ENCODE peak calls at places on chromosomes 1 and 21, in six cellular contexts. U, J, A, H, M and L are unnamed samples. For H3K27me3, the result is how much of the 10 kb centered on the place peaks cover.

GRCh38 chr1:218665216-218665615 is 320.1 kb downstream of the TGFB2 start:
- DNase-seq in U (no peak), J (peak), A (no peak), M (peak), H (peak), L (no peak)

GRCh38 chr1:232922475-232922874 is 27.9 kb upstream of the NTPCR start:
- DNase-seq in U (no peak), H (no peak), M (no peak), A (no peak), J (no peak), L (no peak)

GRCh38 chr21:40793057-40793456 is 53.9 kb downstream of the DSCAM start:
- DNase-seq in A (no peak), J (no peak), M (no peak), U (no peak), H (no peak), L (no peak)

GRCh38 chr1:21818661-21819060 is 6.6 kb downstream of the LDLRAD2 start:
- DNase-seq in U (peak), M (peak), H (no peak), J (peak), A (peak), L (no peak)

GRCh38 chr1:68093737-68094136 is 43.3 kb upstream of the DIRAS3 start:
- DNase-seq in M (no peak), H (no peak), J (no peak), A (no peak), U (no peak), L (no peak)

GRCh38 chr21:42337276-42337675 is 13.5 kb downstream of the TFF2 start:
- DNase-seq in U (no peak), M (no peak), H (no peak), A (no peak), J (no peak), L (no peak)

GRCh38 chr1:75625795-75626194 is 14.9 kb upstream of the SLC44A5 start:
- DNase-seq in A (no peak), U (no peak), J (no peak), H (no peak), M (no peak), L (no peak)

GRCh38 chr1:33060579-33061083 is 20.3 kb upstream of the AZIN2 start:
- DNase-seq in J (peak), M (no peak), A (no peak), H (peak), U (no peak), L (no peak)

GRCh38 chr1:66271216-66271903 is 262.6 kb upstream of the SGIP1 start:
- DNase-seq in A (peak), J (peak), U (peak), H (peak), M (peak), L (no peak)

GRCh38 chr1:220952941-220953340 is 73.7 kb downstream of the HLX start:
- DNase-seq in A (no peak), J (no peak), U (no peak), M (no peak), H (no peak), L (no peak)

GRCh38 chr1:63651110-63651776 is 58.0 kb downstream of the PGM1 start:
- DNase-seq in H (no peak), M (no peak), U (peak), J (no peak), A (no peak), L (no peak)

GRCh38 chr1:248691567-248692155 is 10.9 kb downstream of the OR14I1 start:
- DNase-seq in A (no peak), J (no peak), M (no peak), H (no peak), U (no peak), L (no peak)

GRCh38 chr1:248681651-248682050 is 20.9 kb downstream of the OR14I1 start:
- DNase-seq in U (no peak), J (no peak), H (no peak), M (no peak), A (no peak), L (no peak)

GRCh38 chr1:248688527-248689298 is 13.9 kb downstream of the OR14I1 start:
- DNase-seq in A (no peak), M (no peak), J (no peak), U (no peak), H (no peak), L (no peak)

GRCh38 chr1:248686815-248687214 is 15.8 kb downstream of the OR14I1 start:
- DNase-seq in H (no peak), M (no peak), A (no peak), U (no peak), J (no peak), L (no peak)
- TF ChIP-seq CTCF in H (no peak), M (no peak), A (no peak), U (peak), J (no peak), L (no peak)

GRCh38 chr1:37761416-37762095 is 3.4 kb downstream of the EPHA10 start:
- DNase-seq in J (no peak), M (no peak), A (no peak), U (no peak), H (no peak), L (no peak)
- H3K27me3 ChIP-seq in J (half or more), M (half or more), A (under half), U (half or more), H (under half), L (under half)

DNA sequence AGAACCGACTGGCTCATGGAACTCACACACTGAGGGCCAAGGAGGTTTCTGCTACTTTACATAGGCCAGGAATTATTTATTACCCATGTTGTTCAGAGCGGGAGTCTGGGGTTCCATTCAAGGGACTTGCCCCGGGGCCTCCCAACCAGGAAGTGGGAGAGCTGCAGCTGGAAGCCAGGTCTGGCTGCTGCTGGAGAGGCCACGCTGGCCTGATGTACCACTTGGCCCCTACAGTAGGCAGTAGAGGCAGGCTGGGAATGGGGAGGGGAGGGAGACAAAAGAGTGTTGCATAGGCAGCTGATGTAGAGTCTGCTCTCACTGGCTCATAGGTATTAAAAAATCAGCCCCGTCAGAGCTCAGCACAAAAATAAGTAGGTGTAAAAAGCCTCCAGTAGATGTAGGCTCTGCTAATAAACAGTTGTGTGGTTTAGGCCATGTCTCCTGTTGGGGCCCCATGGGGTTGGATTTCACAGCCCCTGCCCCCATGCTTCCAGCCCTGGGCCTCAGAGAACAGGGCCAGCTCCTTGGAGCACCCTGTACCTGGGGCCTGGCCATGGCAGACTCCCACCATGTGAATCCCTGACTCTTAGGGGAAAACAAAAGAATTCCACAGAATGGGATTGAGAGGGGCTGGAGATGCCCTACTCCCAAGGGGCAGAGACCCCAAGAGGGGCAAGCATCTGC is 11.7 kb downstream of the LRP8 start:
- DNase-seq in H (no peak), A (no peak), M (peak), U (no peak), J (no peak), L (no peak)
- TF ChIP-seq CTCF in H (no peak), A (peak), M (no peak), U (no peak), J (no peak), L (no peak)

DNA sequence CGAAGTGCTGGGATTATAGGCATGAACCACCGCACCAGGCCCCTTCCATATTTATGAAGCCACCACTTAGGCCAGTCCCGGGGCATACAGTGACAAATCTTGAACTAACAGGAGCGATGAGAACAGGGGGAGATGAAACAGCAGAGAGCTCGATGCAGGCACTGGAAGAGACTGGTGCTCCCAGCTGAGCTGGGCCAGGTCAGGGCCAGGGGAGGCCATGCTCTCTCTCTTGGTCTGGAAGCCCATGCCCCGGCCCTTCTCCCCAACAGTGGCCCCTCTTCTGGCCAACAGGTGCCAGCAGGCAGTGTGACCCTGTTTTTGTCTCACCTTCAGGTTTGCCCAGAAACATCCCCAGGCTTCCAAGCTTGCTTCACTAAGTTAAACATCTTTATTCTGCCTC is 269.9 kb upstream of the C1orf174 start:
- DNase-seq in A (no peak), H (peak), U (no peak), J (no peak), M (no peak), L (no peak)
- H3K27me3 ChIP-seq in A (under half), H (under half), U (under half), J (under half), M (under half), L (under half)

GRCh38 chr1:46242918-46243317 is 4.6 kb upstream of the RAD54L start:
- DNase-seq in J (no peak), A (no peak), M (no peak), U (no peak), H (no peak), L (no peak)

GRCh38 chr1:46244656-46245371 is 2.7 kb upstream of the RAD54L start:
- DNase-seq in J (no peak), A (no peak), M (no peak), U (no peak), H (no peak), L (no peak)

GRCh38 chr1:46246548-46247432 is 773 bp upstream of the RAD54L start:
- DNase-seq in H (peak), J (peak), A (no peak), U (peak), M (peak), L (no peak)

GRCh38 chr1:46247433-46248121 is at the start of gene RAD54L:
- DNase-seq in A (peak), H (peak), U (peak), M (peak), J (peak), L (peak)

DNA sequence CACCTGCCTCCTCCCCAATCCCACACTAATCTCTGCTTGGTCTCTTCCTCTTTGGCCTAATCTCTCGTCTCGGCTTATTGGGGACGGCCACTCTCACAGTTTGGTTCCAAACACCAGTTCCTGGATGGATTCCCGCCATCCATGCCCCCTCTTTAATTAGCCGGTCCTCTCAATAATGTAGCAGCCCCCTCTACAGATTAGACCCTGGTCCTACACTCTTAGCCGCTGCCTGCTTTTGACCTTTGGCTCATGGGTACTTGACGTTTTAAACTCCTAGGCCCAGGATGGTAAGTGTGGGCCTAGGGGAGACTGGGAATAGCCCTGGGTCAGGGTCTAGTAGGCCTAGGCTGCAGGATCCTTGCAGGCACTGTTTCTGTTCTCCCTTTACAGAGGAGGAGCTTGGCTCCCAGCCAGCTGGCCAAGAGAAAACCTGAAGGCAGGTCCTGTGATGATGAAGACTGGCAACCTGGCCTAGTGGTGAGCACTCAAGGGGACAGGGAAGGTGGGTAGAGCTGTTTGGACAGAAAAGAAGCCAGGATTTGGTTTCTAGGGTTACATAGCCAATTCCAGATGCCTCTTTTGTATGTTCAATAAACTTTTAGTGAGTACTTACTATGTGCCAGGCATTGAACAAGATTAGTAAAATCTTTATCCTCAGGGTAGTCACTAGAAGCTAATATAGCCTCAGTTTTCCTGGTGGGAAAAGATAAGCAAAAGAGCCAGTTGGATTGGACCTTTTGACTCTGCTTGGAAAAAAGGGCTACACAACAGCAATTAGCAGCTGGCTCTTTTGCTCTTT is 758 bp downstream of the RAD54L start:
- DNase-seq in J (no peak), A (peak), M (peak), H (peak), U (no peak), L (no peak)
- TF ChIP-seq CTCF in J (no peak), A (peak), M (no peak), H (no peak), U (no peak), L (no peak)

DNA sequence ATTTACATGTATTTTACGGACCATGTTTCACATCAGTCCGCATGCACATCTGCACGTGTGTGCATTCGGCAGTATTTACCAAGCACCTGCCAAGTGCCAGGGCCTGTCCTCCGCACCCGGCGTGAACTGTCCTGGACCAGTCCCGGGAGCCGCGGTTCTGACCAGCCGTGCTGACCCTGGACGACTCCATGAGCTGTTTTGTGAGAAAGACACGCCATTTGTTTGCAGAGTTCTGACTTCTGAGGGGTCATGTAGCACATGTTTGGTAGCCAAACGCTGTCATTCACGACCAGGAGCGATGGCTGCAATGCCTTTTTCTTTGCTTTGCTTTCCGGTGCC is 3.3 kb upstream of the OLIG2 start:
- DNase-seq in U (no peak), J (no peak), H (no peak), A (no peak), M (no peak), L (no peak)
- H3K27me3 ChIP-seq in U (half or more), J (half or more), H (under half), A (half or more), M (half or more), L (half or more)

GRCh38 chr21:43355196-43355924 is 71.6 kb downstream of the SIK1 start:
- DNase-seq in J (peak), A (no peak), M (no peak), U (no peak), H (no peak), L (no peak)

GRCh38 chr21:43354666-43355065 is 72.3 kb downstream of the SIK1 start:
- DNase-seq in A (no peak), M (no peak), H (no peak), U (no peak), J (no peak), L (no peak)

GRCh38 chr21:43354016-43354420 is 72.9 kb downstream of the SIK1 start:
- DNase-seq in J (no peak), H (no peak), A (no peak), M (no peak), U (no peak), L (no peak)

GRCh38 chr21:43357708-43358430 is 69.1 kb downstream of the SIK1 start:
- DNase-seq in H (no peak), J (peak), A (no peak), M (no peak), U (no peak), L (no peak)

GRCh38 chr21:43355925-43356289 is 71.0 kb downstream of the SIK1 start:
- DNase-seq in H (no peak), U (no peak), M (peak), A (peak), J (peak), L (no peak)
- TF ChIP-seq CTCF in H (no peak), U (no peak), M (no peak), A (peak), J (no peak), L (no peak)

GRCh38 chr1:18766328-18766727 is 93.1 kb downstream of the TAS1R2 start:
- DNase-seq in M (no peak), A (no peak), J (no peak), H (no peak), U (no peak), L (no peak)
- H3K27me3 ChIP-seq in M (under half), A (under half), J (under half), H (under half), U (under half), L (half or more)